ENCODE peak calls at places on chromosomes 1 and 21, in ten cellular contexts. One of them, this sample, is unnamed. For H3K4me1, the result is how much of the 10 kb centered on the place peaks cover.

GRCh38 chr1:157288511-157288910 is 150.3 kb upstream of the ETV3 start:
- DNase-seq in endothelial cell of umbilical vein: no peak
- DNase-seq in GM23338: no peak
- DNase-seq in adipocyte: no peak
- DNase-seq in fibroblast of lung: no peak
- DNase-seq in sigmoid colon: no peak
- DNase-seq in lung: no peak
- DNase-seq in CD8-positive, alpha-beta T cell: no peak
- DNase-seq in stomach: no peak
- DNase-seq in cardiac muscle cell: no peak
- DNase-seq in this sample: no peak

GRCh38 chr21:29888437-29888836 is 51.4 kb downstream of the GRIK1 start:
- DNase-seq in fibroblast of lung: no peak
- DNase-seq in adipocyte: no peak
- DNase-seq in cardiac muscle cell: no peak
- DNase-seq in stomach: no peak
- DNase-seq in lung: no peak
- DNase-seq in sigmoid colon: no peak
- DNase-seq in CD8-positive, alpha-beta T cell: no peak
- DNase-seq in endothelial cell of umbilical vein: no peak
- DNase-seq in GM23338: no peak
- DNase-seq in this sample: no peak

GRCh38 chr21:41665766-41666595 is 100.9 kb downstream of the RIPK4 start:
- DNase-seq in cardiac muscle cell: no peak
- DNase-seq in stomach: no peak
- DNase-seq in lung: no peak
- DNase-seq in sigmoid colon: peak
- DNase-seq in GM23338: no peak
- DNase-seq in fibroblast of lung: no peak
- DNase-seq in adipocyte: no peak
- DNase-seq in endothelial cell of umbilical vein: no peak
- DNase-seq in CD8-positive, alpha-beta T cell: no peak
- DNase-seq in this sample: peak

GRCh38 chr1:201259476-201260235 is 23.6 kb upstream of the PKP1 start:
- DNase-seq in cardiac muscle cell: peak
- DNase-seq in adipocyte: no peak
- DNase-seq in endothelial cell of umbilical vein: no peak
- DNase-seq in sigmoid colon: no peak
- DNase-seq in lung: no peak
- DNase-seq in fibroblast of lung: peak
- DNase-seq in stomach: no peak
- DNase-seq in GM23338: peak
- DNase-seq in CD8-positive, alpha-beta T cell: no peak
- DNase-seq in this sample: peak

GRCh38 chr1:115239148-115239820 is 98.8 kb downstream of the NGF start:
- DNase-seq in cardiac muscle cell: peak
- DNase-seq in lung: no peak
- DNase-seq in CD8-positive, alpha-beta T cell: no peak
- DNase-seq in fibroblast of lung: peak
- DNase-seq in endothelial cell of umbilical vein: no peak
- DNase-seq in adipocyte: peak
- DNase-seq in sigmoid colon: no peak
- DNase-seq in stomach: no peak
- DNase-seq in GM23338: no peak
- DNase-seq in this sample: no peak

GRCh38 chr1:230368363-230368762 is 57.8 kb downstream of the PGBD5 start:
- DNase-seq in cardiac muscle cell: no peak
- DNase-seq in lung: no peak
- DNase-seq in sigmoid colon: no peak
- DNase-seq in GM23338: no peak
- DNase-seq in fibroblast of lung: no peak
- DNase-seq in adipocyte: no peak
- DNase-seq in stomach: no peak
- DNase-seq in CD8-positive, alpha-beta T cell: no peak
- DNase-seq in endothelial cell of umbilical vein: no peak
- DNase-seq in this sample: no peak

GRCh38 chr21:18951291-18952038 is 547.9 kb upstream of the TMPRSS15 start:
- DNase-seq in stomach: no peak
- DNase-seq in CD8-positive, alpha-beta T cell: no peak
- DNase-seq in cardiac muscle cell: no peak
- DNase-seq in sigmoid colon: no peak
- DNase-seq in fibroblast of lung: no peak
- DNase-seq in endothelial cell of umbilical vein: no peak
- DNase-seq in GM23338: peak
- DNase-seq in lung: no peak
- DNase-seq in adipocyte: no peak
- DNase-seq in this sample: no peak

GRCh38 chr1:225882699-225883615 is 777 bp upstream of the TMEM63A start:
- DNase-seq in stomach: peak
- DNase-seq in adipocyte: peak
- DNase-seq in CD8-positive, alpha-beta T cell: peak
- DNase-seq in endothelial cell of umbilical vein: peak
- DNase-seq in fibroblast of lung: peak
- DNase-seq in cardiac muscle cell: peak
- DNase-seq in sigmoid colon: peak
- DNase-seq in lung: peak
- DNase-seq in GM23338: peak
- DNase-seq in this sample: peak

GRCh38 chr1:202058001-202058908 is 47.9 kb downstream of the ELF3 start:
- DNase-seq in GM23338: no peak
- DNase-seq in fibroblast of lung: peak
- DNase-seq in lung: no peak
- DNase-seq in adipocyte: no peak
- DNase-seq in CD8-positive, alpha-beta T cell: no peak
- DNase-seq in cardiac muscle cell: no peak
- DNase-seq in sigmoid colon: no peak
- DNase-seq in stomach: peak
- DNase-seq in endothelial cell of umbilical vein: peak
- DNase-seq in this sample: no peak

GRCh38 chr1:24318988-24319863 is at the start of gene GRHL3:
- DNase-seq in stomach: peak
- DNase-seq in GM23338: peak
- DNase-seq in adipocyte: peak
- DNase-seq in CD8-positive, alpha-beta T cell: peak
- DNase-seq in lung: peak
- DNase-seq in endothelial cell of umbilical vein: no peak
- DNase-seq in fibroblast of lung: no peak
- DNase-seq in sigmoid colon: no peak
- DNase-seq in cardiac muscle cell: no peak
- DNase-seq in this sample: no peak

GRCh38 chr1:57423135-57424131 is at the start of gene DAB1:
- DNase-seq in GM23338: peak
- DNase-seq in sigmoid colon: no peak
- DNase-seq in CD8-positive, alpha-beta T cell: no peak
- DNase-seq in fibroblast of lung: peak
- DNase-seq in stomach: no peak
- DNase-seq in adipocyte: peak
- DNase-seq in lung: no peak
- DNase-seq in cardiac muscle cell: peak
- DNase-seq in endothelial cell of umbilical vein: no peak
- DNase-seq in this sample: peak

GRCh38 chr1:39398278-39399010 is 93.0 kb upstream of the BMP8A start:
- DNase-seq in lung: peak
- DNase-seq in endothelial cell of umbilical vein: peak
- DNase-seq in cardiac muscle cell: peak
- DNase-seq in adipocyte: peak
- DNase-seq in CD8-positive, alpha-beta T cell: no peak
- DNase-seq in fibroblast of lung: peak
- DNase-seq in sigmoid colon: peak
- DNase-seq in stomach: peak
- DNase-seq in GM23338: peak
- DNase-seq in this sample: no peak

GRCh38 chr1:209095627-209096595 is 487.6 kb upstream of the CAMK1G start:
- DNase-seq in cardiac muscle cell: no peak
- DNase-seq in adipocyte: peak
- DNase-seq in GM23338: no peak
- DNase-seq in fibroblast of lung: peak
- DNase-seq in stomach: no peak
- DNase-seq in endothelial cell of umbilical vein: no peak
- DNase-seq in CD8-positive, alpha-beta T cell: no peak
- DNase-seq in sigmoid colon: no peak
- DNase-seq in lung: no peak
- DNase-seq in this sample: no peak
- H3K4me1 ChIP-seq in cardiac muscle cell: under half
- H3K4me1 ChIP-seq in adipocyte: under half
- H3K4me1 ChIP-seq in GM23338: under half
- H3K4me1 ChIP-seq in fibroblast of lung: under half
- H3K4me1 ChIP-seq in stomach: under half
- H3K4me1 ChIP-seq in endothelial cell of umbilical vein: under half
- H3K4me1 ChIP-seq in CD8-positive, alpha-beta T cell: under half
- H3K4me1 ChIP-seq in sigmoid colon: under half
- H3K4me1 ChIP-seq in lung: under half
- H3K4me1 ChIP-seq in this sample: under half

DNA sequence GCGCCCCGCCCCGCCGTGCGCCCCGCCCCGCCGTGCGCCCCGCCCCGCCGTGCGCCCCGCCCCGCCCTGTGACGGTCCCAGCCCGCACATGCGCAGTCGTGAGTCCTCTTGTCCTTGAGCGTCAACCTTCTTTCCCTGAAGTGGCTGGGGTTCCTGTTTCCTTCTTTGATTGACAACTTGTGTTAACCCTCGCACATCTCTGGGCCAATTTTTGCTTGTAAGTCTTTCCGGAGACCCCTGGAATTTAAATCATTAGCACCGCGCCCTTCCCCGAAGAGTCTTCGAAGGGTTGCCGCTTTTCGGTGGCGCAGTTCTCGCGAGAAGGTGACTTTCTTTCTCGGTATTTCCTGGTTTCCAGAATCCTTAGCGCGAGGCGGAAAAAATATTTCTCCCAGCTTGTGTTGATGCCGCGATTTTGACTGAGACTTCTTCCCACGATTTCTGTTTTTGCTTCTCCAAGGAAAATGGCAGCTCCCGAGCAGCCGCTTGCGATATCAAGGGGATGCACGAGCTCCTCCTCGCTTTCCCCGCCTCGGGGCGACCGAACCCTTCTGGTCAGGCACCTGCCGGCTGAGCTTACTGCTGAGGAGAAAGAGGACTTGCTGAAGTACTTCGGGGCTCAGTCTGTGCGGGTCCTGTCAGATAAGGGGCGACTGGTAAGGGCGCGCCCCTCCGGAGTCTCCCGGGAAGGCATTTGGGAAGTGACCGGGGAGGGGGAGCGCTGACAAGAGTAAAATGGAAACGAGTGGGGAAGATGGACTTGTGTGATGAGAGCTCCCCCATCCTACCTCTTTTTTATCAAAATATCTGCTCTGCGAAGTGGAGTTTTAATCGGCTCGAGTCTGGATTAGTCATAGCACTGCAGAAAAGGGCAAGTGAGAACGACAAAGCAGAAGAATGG is at the start of gene RNPC3:
- DNase-seq in fibroblast of lung: peak
- DNase-seq in lung: peak
- DNase-seq in sigmoid colon: peak
- DNase-seq in cardiac muscle cell: peak
- DNase-seq in stomach: peak
- DNase-seq in GM23338: peak
- DNase-seq in adipocyte: peak
- DNase-seq in CD8-positive, alpha-beta T cell: peak
- DNase-seq in endothelial cell of umbilical vein: peak
- DNase-seq in this sample: peak
- H3K4me1 ChIP-seq in fibroblast of lung: under half
- H3K4me1 ChIP-seq in lung: under half
- H3K4me1 ChIP-seq in sigmoid colon: under half
- H3K4me1 ChIP-seq in cardiac muscle cell: under half
- H3K4me1 ChIP-seq in stomach: half or more
- H3K4me1 ChIP-seq in GM23338: under half
- H3K4me1 ChIP-seq in adipocyte: under half
- H3K4me1 ChIP-seq in CD8-positive, alpha-beta T cell: under half
- H3K4me1 ChIP-seq in endothelial cell of umbilical vein: under half
- H3K4me1 ChIP-seq in this sample: under half

GRCh38 chr1:91830242-91831131 is 55.5 kb downstream of the TGFBR3 start:
- DNase-seq in stomach: no peak
- DNase-seq in sigmoid colon: peak
- DNase-seq in cardiac muscle cell: peak
- DNase-seq in lung: peak
- DNase-seq in adipocyte: peak
- DNase-seq in endothelial cell of umbilical vein: peak
- DNase-seq in GM23338: no peak
- DNase-seq in CD8-positive, alpha-beta T cell: no peak
- DNase-seq in fibroblast of lung: peak
- DNase-seq in this sample: no peak

GRCh38 chr1:91828007-91828321 is 58.0 kb downstream of the TGFBR3 start:
- DNase-seq in sigmoid colon: no peak
- DNase-seq in lung: no peak
- DNase-seq in cardiac muscle cell: no peak
- DNase-seq in adipocyte: no peak
- DNase-seq in endothelial cell of umbilical vein: no peak
- DNase-seq in fibroblast of lung: no peak
- DNase-seq in GM23338: no peak
- DNase-seq in stomach: no peak
- DNase-seq in CD8-positive, alpha-beta T cell: no peak
- DNase-seq in this sample: no peak

GRCh38 chr1:91829293-91830153 is 56.4 kb downstream of the TGFBR3 start:
- DNase-seq in fibroblast of lung: no peak
- DNase-seq in endothelial cell of umbilical vein: no peak
- DNase-seq in stomach: no peak
- DNase-seq in adipocyte: no peak
- DNase-seq in GM23338: no peak
- DNase-seq in CD8-positive, alpha-beta T cell: no peak
- DNase-seq in sigmoid colon: no peak
- DNase-seq in cardiac muscle cell: no peak
- DNase-seq in lung: no peak
- DNase-seq in this sample: no peak

GRCh38 chr1:91828583-91829281 is 57.2 kb downstream of the TGFBR3 start:
- DNase-seq in lung: no peak
- DNase-seq in sigmoid colon: no peak
- DNase-seq in endothelial cell of umbilical vein: no peak
- DNase-seq in cardiac muscle cell: no peak
- DNase-seq in GM23338: no peak
- DNase-seq in stomach: no peak
- DNase-seq in CD8-positive, alpha-beta T cell: no peak
- DNase-seq in adipocyte: no peak
- DNase-seq in fibroblast of lung: no peak
- DNase-seq in this sample: no peak

GRCh38 chr1:91831132-91831930 is 54.6 kb downstream of the TGFBR3 start:
- DNase-seq in GM23338: no peak
- DNase-seq in fibroblast of lung: peak
- DNase-seq in adipocyte: no peak
- DNase-seq in sigmoid colon: peak
- DNase-seq in stomach: no peak
- DNase-seq in cardiac muscle cell: peak
- DNase-seq in endothelial cell of umbilical vein: no peak
- DNase-seq in CD8-positive, alpha-beta T cell: no peak
- DNase-seq in lung: no peak
- DNase-seq in this sample: no peak
- H3K4me1 ChIP-seq in GM23338: under half
- H3K4me1 ChIP-seq in fibroblast of lung: under half
- H3K4me1 ChIP-seq in adipocyte: under half
- H3K4me1 ChIP-seq in sigmoid colon: half or more
- H3K4me1 ChIP-seq in stomach: under half
- H3K4me1 ChIP-seq in cardiac muscle cell: under half
- H3K4me1 ChIP-seq in endothelial cell of umbilical vein: under half
- H3K4me1 ChIP-seq in CD8-positive, alpha-beta T cell: under half
- H3K4me1 ChIP-seq in lung: under half
- H3K4me1 ChIP-seq in this sample: under half

DNA sequence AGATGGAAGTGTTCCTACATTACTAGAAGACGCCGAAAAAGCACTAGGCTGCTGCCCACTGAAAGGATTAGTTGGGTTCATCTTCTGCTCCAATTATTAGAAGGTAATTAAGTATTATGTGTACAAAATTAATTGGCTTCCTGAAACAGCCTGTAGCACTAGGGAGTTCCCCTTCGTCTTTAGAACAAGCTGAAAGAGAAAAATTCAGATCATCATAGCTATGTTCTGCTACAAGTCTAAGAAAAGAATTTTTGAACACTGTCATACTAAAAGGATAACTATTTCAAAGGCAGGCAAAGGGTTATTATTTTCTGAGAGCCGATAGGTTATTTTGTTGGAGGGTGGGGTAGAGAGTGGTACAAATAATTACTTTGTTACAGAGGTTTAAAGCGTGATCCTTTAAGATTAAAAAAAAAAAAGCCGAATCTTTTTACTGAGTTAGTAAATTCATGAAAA is at the start of gene MCM3AP:
- DNase-seq in GM23338: no peak
- DNase-seq in cardiac muscle cell: no peak
- DNase-seq in lung: no peak
- DNase-seq in endothelial cell of umbilical vein: no peak
- DNase-seq in adipocyte: no peak
- DNase-seq in sigmoid colon: no peak
- DNase-seq in stomach: no peak
- DNase-seq in fibroblast of lung: no peak
- DNase-seq in CD8-positive, alpha-beta T cell: no peak
- DNase-seq in this sample: no peak
- H3K4me1 ChIP-seq in GM23338: under half
- H3K4me1 ChIP-seq in cardiac muscle cell: under half
- H3K4me1 ChIP-seq in lung: under half
- H3K4me1 ChIP-seq in endothelial cell of umbilical vein: under half
- H3K4me1 ChIP-seq in adipocyte: under half
- H3K4me1 ChIP-seq in sigmoid colon: half or more
- H3K4me1 ChIP-seq in stomach: half or more
- H3K4me1 ChIP-seq in fibroblast of lung: under half
- H3K4me1 ChIP-seq in CD8-positive, alpha-beta T cell: under half
- H3K4me1 ChIP-seq in this sample: half or more

This sample was measured in spleen.